ENCODE peak calls at places on chromosomes 1 and 21, in five cellular contexts. One of them, this sample, is unnamed.

GRCh38 chr21:16264314-16264713 is 534.5 kb downstream of the USP25 start:
- DNase-seq in Peyer's patch: no peak
- DNase-seq in stimulated activated naive CD8-positive, alpha-beta T cell treated with anti-CD3 and anti-CD28 coated beads, Interleukin-15, amount 100 ng/mL, for 72 hours: no peak
- DNase-seq in stomach: no peak
- DNase-seq in AG09309: no peak
- DNase-seq in this sample: no peak

GRCh38 chr1:186152227-186152944 is 222.7 kb downstream of the TPR start:
- DNase-seq in stomach: no peak
- DNase-seq in Peyer's patch: no peak
- DNase-seq in stimulated activated naive CD8-positive, alpha-beta T cell treated with anti-CD3 and anti-CD28 coated beads, Interleukin-15, amount 100 ng/mL, for 72 hours: no peak
- DNase-seq in AG09309: peak; percentile 63
- DNase-seq in this sample: no peak

GRCh38 chr21:32306021-32306780 is 7.5 kb downstream of the MRAP start:
- DNase-seq in stimulated activated naive CD8-positive, alpha-beta T cell treated with anti-CD3 and anti-CD28 coated beads, Interleukin-15, amount 100 ng/mL, for 72 hours: no peak
- DNase-seq in stomach: no peak
- DNase-seq in Peyer's patch: no peak
- DNase-seq in AG09309: no peak
- DNase-seq in this sample: peak; percentile 89

GRCh38 chr1:212712451-212713303 is 13.0 kb upstream of the BATF3 start:
- DNase-seq in Peyer's patch: no peak
- DNase-seq in stomach: no peak
- DNase-seq in AG09309: peak; percentile 57
- DNase-seq in stimulated activated naive CD8-positive, alpha-beta T cell treated with anti-CD3 and anti-CD28 coated beads, Interleukin-15, amount 100 ng/mL, for 72 hours: no peak
- DNase-seq in this sample: no peak

GRCh38 chr1:235567812-235568444 is 63.7 kb upstream of the B3GALNT2 start:
- DNase-seq in AG09309: no peak
- DNase-seq in stomach: no peak
- DNase-seq in stimulated activated naive CD8-positive, alpha-beta T cell treated with anti-CD3 and anti-CD28 coated beads, Interleukin-15, amount 100 ng/mL, for 72 hours: peak; percentile 7
- DNase-seq in Peyer's patch: peak; percentile 51
- DNase-seq in this sample: no peak

GRCh38 chr1:32299327-32299726 is 7.4 kb downstream of the HDAC1 start:
- DNase-seq in stomach: no peak
- DNase-seq in AG09309: no peak
- DNase-seq in Peyer's patch: no peak
- DNase-seq in stimulated activated naive CD8-positive, alpha-beta T cell treated with anti-CD3 and anti-CD28 coated beads, Interleukin-15, amount 100 ng/mL, for 72 hours: no peak
- DNase-seq in this sample: no peak

GRCh38 chr1:46512792-46513190 is 23.2 kb downstream of the DMBX1 start:
- DNase-seq in stimulated activated naive CD8-positive, alpha-beta T cell treated with anti-CD3 and anti-CD28 coated beads, Interleukin-15, amount 100 ng/mL, for 72 hours: no peak
- DNase-seq in stomach: no peak
- DNase-seq in Peyer's patch: no peak
- DNase-seq in AG09309: no peak
- DNase-seq in this sample: no peak

GRCh38 chr21:14736162-14736561 is 190.0 kb upstream of the SAMSN1 start:
- DNase-seq in stomach: no peak
- DNase-seq in AG09309: no peak
- DNase-seq in stimulated activated naive CD8-positive, alpha-beta T cell treated with anti-CD3 and anti-CD28 coated beads, Interleukin-15, amount 100 ng/mL, for 72 hours: no peak
- DNase-seq in Peyer's patch: no peak
- DNase-seq in this sample: no peak

GRCh38 chr21:43988506-43989230 is 23.4 kb upstream of the TRAPPC10 start:
- DNase-seq in stomach: no peak
- DNase-seq in Peyer's patch: no peak
- DNase-seq in stimulated activated naive CD8-positive, alpha-beta T cell treated with anti-CD3 and anti-CD28 coated beads, Interleukin-15, amount 100 ng/mL, for 72 hours: no peak
- DNase-seq in AG09309: no peak
- DNase-seq in this sample: no peak

GRCh38 chr1:168752171-168752570 is 23.2 kb upstream of the DPT start:
- DNase-seq in AG09309: no peak
- DNase-seq in stomach: no peak
- DNase-seq in Peyer's patch: no peak
- DNase-seq in stimulated activated naive CD8-positive, alpha-beta T cell treated with anti-CD3 and anti-CD28 coated beads, Interleukin-15, amount 100 ng/mL, for 72 hours: no peak
- DNase-seq in this sample: no peak

GRCh38 chr1:44048816-44049215 is 17.6 kb upstream of the SLC6A9 start:
- DNase-seq in stimulated activated naive CD8-positive, alpha-beta T cell treated with anti-CD3 and anti-CD28 coated beads, Interleukin-15, amount 100 ng/mL, for 72 hours: no peak
- DNase-seq in Peyer's patch: no peak
- DNase-seq in AG09309: no peak
- DNase-seq in stomach: no peak
- DNase-seq in this sample: no peak

GRCh38 chr21:26587621-26588260 is 14.7 kb upstream of the CYYR1 start:
- DNase-seq in stimulated activated naive CD8-positive, alpha-beta T cell treated with anti-CD3 and anti-CD28 coated beads, Interleukin-15, amount 100 ng/mL, for 72 hours: no peak
- DNase-seq in stomach: no peak
- DNase-seq in Peyer's patch: no peak
- DNase-seq in AG09309: peak; percentile 25
- DNase-seq in this sample: no peak

GRCh38 chr1:95974586-95974985 is 740.6 kb downstream of the RWDD3 start:
- DNase-seq in stomach: no peak
- DNase-seq in AG09309: no peak
- DNase-seq in Peyer's patch: no peak
- DNase-seq in stimulated activated naive CD8-positive, alpha-beta T cell treated with anti-CD3 and anti-CD28 coated beads, Interleukin-15, amount 100 ng/mL, for 72 hours: no peak
- DNase-seq in this sample: no peak

GRCh38 chr1:87826639-87827345 is 498.1 kb downstream of the LMO4 start:
- DNase-seq in stomach: no peak
- DNase-seq in stimulated activated naive CD8-positive, alpha-beta T cell treated with anti-CD3 and anti-CD28 coated beads, Interleukin-15, amount 100 ng/mL, for 72 hours: no peak
- DNase-seq in AG09309: peak; percentile 37
- DNase-seq in Peyer's patch: peak; percentile 67
- DNase-seq in this sample: no peak

GRCh38 chr1:161114556-161114955 is 3.3 kb downstream of the PFDN2 start:
- DNase-seq in Peyer's patch: no peak
- DNase-seq in stimulated activated naive CD8-positive, alpha-beta T cell treated with anti-CD3 and anti-CD28 coated beads, Interleukin-15, amount 100 ng/mL, for 72 hours: no peak
- DNase-seq in stomach: no peak
- DNase-seq in AG09309: no peak
- DNase-seq in this sample: no peak

GRCh38 chr1:175822575-175822974 is 79.2 kb upstream of the TNR start:
- DNase-seq in Peyer's patch: no peak
- DNase-seq in stimulated activated naive CD8-positive, alpha-beta T cell treated with anti-CD3 and anti-CD28 coated beads, Interleukin-15, amount 100 ng/mL, for 72 hours: no peak
- DNase-seq in stomach: no peak
- DNase-seq in AG09309: no peak
- DNase-seq in this sample: no peak

GRCh38 chr1:169119405-169119804 is 12.9 kb downstream of the ATP1B1 start:
- DNase-seq in AG09309: no peak
- DNase-seq in Peyer's patch: no peak
- DNase-seq in stomach: no peak
- DNase-seq in stimulated activated naive CD8-positive, alpha-beta T cell treated with anti-CD3 and anti-CD28 coated beads, Interleukin-15, amount 100 ng/mL, for 72 hours: no peak
- DNase-seq in this sample: no peak

GRCh38 chr1:53319296-53320101 is 8.4 kb downstream of the LRP8 start:
- DNase-seq in AG09309: no peak
- DNase-seq in stimulated activated naive CD8-positive, alpha-beta T cell treated with anti-CD3 and anti-CD28 coated beads, Interleukin-15, amount 100 ng/mL, for 72 hours: no peak
- DNase-seq in stomach: no peak
- DNase-seq in Peyer's patch: no peak
- DNase-seq in this sample: no peak

GRCh38 chr1:30569384-30569783 is 154.0 kb downstream of the MATN1 start:
- DNase-seq in Peyer's patch: no peak
- DNase-seq in stimulated activated naive CD8-positive, alpha-beta T cell treated with anti-CD3 and anti-CD28 coated beads, Interleukin-15, amount 100 ng/mL, for 72 hours: no peak
- DNase-seq in stomach: no peak
- DNase-seq in AG09309: no peak
- DNase-seq in this sample: no peak

GRCh38 chr1:36095760-36096405 is 7.2 kb downstream of the ADPRS start:
- DNase-seq in AG09309: no peak
- DNase-seq in stomach: no peak
- DNase-seq in Peyer's patch: no peak
- DNase-seq in stimulated activated naive CD8-positive, alpha-beta T cell treated with anti-CD3 and anti-CD28 coated beads, Interleukin-15, amount 100 ng/mL, for 72 hours: no peak
- DNase-seq in this sample: no peak

GRCh38 chr1:163056832-163057231 is 12.3 kb upstream of the RGS4 start:
- DNase-seq in AG09309: no peak
- DNase-seq in Peyer's patch: no peak
- DNase-seq in stomach: no peak
- DNase-seq in stimulated activated naive CD8-positive, alpha-beta T cell treated with anti-CD3 and anti-CD28 coated beads, Interleukin-15, amount 100 ng/mL, for 72 hours: no peak
- DNase-seq in this sample: no peak

GRCh38 chr21:32411366-32412161 is 942 bp upstream of the EVA1C start:
- DNase-seq in stimulated activated naive CD8-positive, alpha-beta T cell treated with anti-CD3 and anti-CD28 coated beads, Interleukin-15, amount 100 ng/mL, for 72 hours: peak; percentile 64
- DNase-seq in AG09309: no peak
- DNase-seq in stomach: peak; percentile 97
- DNase-seq in Peyer's patch: peak; percentile 95
- DNase-seq in this sample: peak; percentile 55

GRCh38 chr1:218585565-218586184 is 240.5 kb downstream of the TGFB2 start:
- DNase-seq in stomach: no peak
- DNase-seq in Peyer's patch: no peak
- DNase-seq in AG09309: no peak
- DNase-seq in stimulated activated naive CD8-positive, alpha-beta T cell treated with anti-CD3 and anti-CD28 coated beads, Interleukin-15, amount 100 ng/mL, for 72 hours: no peak
- DNase-seq in this sample: no peak

GRCh38 chr1:76939107-76939816 is 72.0 kb downstream of the ST6GALNAC5 start:
- DNase-seq in Peyer's patch: no peak
- DNase-seq in stomach: no peak
- DNase-seq in AG09309: no peak
- DNase-seq in stimulated activated naive CD8-positive, alpha-beta T cell treated with anti-CD3 and anti-CD28 coated beads, Interleukin-15, amount 100 ng/mL, for 72 hours: no peak
- DNase-seq in this sample: no peak

GRCh38 chr1:29569971-29570634 is 333.8 kb downstream of the PTPRU start:
- DNase-seq in Peyer's patch: no peak
- DNase-seq in AG09309: peak; percentile 45
- DNase-seq in stomach: peak; percentile 35
- DNase-seq in stimulated activated naive CD8-positive, alpha-beta T cell treated with anti-CD3 and anti-CD28 coated beads, Interleukin-15, amount 100 ng/mL, for 72 hours: no peak
- DNase-seq in this sample: no peak

GRCh38 chr1:183093821-183094287 is 70.6 kb downstream of the LAMC1 start:
- DNase-seq in Peyer's patch: no peak
- DNase-seq in AG09309: no peak
- DNase-seq in stomach: no peak
- DNase-seq in stimulated activated naive CD8-positive, alpha-beta T cell treated with anti-CD3 and anti-CD28 coated beads, Interleukin-15, amount 100 ng/mL, for 72 hours: no peak
- DNase-seq in this sample: no peak

GRCh38 chr1:14713077-14713476 is 114.6 kb downstream of the KAZN start:
- DNase-seq in Peyer's patch: no peak
- DNase-seq in stimulated activated naive CD8-positive, alpha-beta T cell treated with anti-CD3 and anti-CD28 coated beads, Interleukin-15, amount 100 ng/mL, for 72 hours: no peak
- DNase-seq in stomach: no peak
- DNase-seq in AG09309: no peak
- DNase-seq in this sample: no peak

GRCh38 chr1:196295766-196296165 is 312.5 kb downstream of the KCNT2 start:
- DNase-seq in stomach: no peak
- DNase-seq in Peyer's patch: no peak
- DNase-seq in stimulated activated naive CD8-positive, alpha-beta T cell treated with anti-CD3 and anti-CD28 coated beads, Interleukin-15, amount 100 ng/mL, for 72 hours: no peak
- DNase-seq in AG09309: no peak
- DNase-seq in this sample: no peak

GRCh38 chr1:202259705-202260104 is 66.1 kb downstream of the LGR6 start:
- DNase-seq in stomach: no peak
- DNase-seq in Peyer's patch: peak; percentile 5
- DNase-seq in AG09309: no peak
- DNase-seq in stimulated activated naive CD8-positive, alpha-beta T cell treated with anti-CD3 and anti-CD28 coated beads, Interleukin-15, amount 100 ng/mL, for 72 hours: no peak
- DNase-seq in this sample: no peak

GRCh38 chr1:112251766-112252506 is 144.1 kb upstream of the CTTNBP2NL start:
- DNase-seq in stomach: no peak
- DNase-seq in AG09309: peak; percentile 21
- DNase-seq in Peyer's patch: no peak
- DNase-seq in stimulated activated naive CD8-positive, alpha-beta T cell treated with anti-CD3 and anti-CD28 coated beads, Interleukin-15, amount 100 ng/mL, for 72 hours: no peak
- DNase-seq in this sample: no peak

GRCh38 chr1:7587726-7588456 is 183.2 kb upstream of the VAMP3 start:
- DNase-seq in stimulated activated naive CD8-positive, alpha-beta T cell treated with anti-CD3 and anti-CD28 coated beads, Interleukin-15, amount 100 ng/mL, for 72 hours: no peak
- DNase-seq in stomach: no peak
- DNase-seq in AG09309: no peak
- DNase-seq in Peyer's patch: peak; percentile 34
- DNase-seq in this sample: no peak

GRCh38 chr21:45379171-45379900 is 25.6 kb upstream of the COL18A1 start:
- DNase-seq in stimulated activated naive CD8-positive, alpha-beta T cell treated with anti-CD3 and anti-CD28 coated beads, Interleukin-15, amount 100 ng/mL, for 72 hours: no peak
- DNase-seq in Peyer's patch: no peak
- DNase-seq in stomach: no peak
- DNase-seq in AG09309: no peak
- DNase-seq in this sample: no peak

GRCh38 chr1:85200367-85200869 is 398 bp downstream of the SYDE2 start:
- DNase-seq in AG09309: no peak
- DNase-seq in Peyer's patch: peak; percentile 68
- DNase-seq in stimulated activated naive CD8-positive, alpha-beta T cell treated with anti-CD3 and anti-CD28 coated beads, Interleukin-15, amount 100 ng/mL, for 72 hours: no peak
- DNase-seq in stomach: peak; percentile 26
- DNase-seq in this sample: no peak

GRCh38 chr1:94783342-94784264 is 36.6 kb upstream of the SLC44A3 start:
- DNase-seq in Peyer's patch: peak; percentile 68
- DNase-seq in stimulated activated naive CD8-positive, alpha-beta T cell treated with anti-CD3 and anti-CD28 coated beads, Interleukin-15, amount 100 ng/mL, for 72 hours: no peak
- DNase-seq in AG09309: peak; percentile 90
- DNase-seq in stomach: peak; percentile 89
- DNase-seq in this sample: peak; percentile 18

GRCh38 chr1:208165659-208166058 is 78.5 kb downstream of the PLXNA2 start:
- DNase-seq in stomach: no peak
- DNase-seq in AG09309: peak; percentile 71
- DNase-seq in Peyer's patch: no peak
- DNase-seq in stimulated activated naive CD8-positive, alpha-beta T cell treated with anti-CD3 and anti-CD28 coated beads, Interleukin-15, amount 100 ng/mL, for 72 hours: no peak
- DNase-seq in this sample: no peak

GRCh38 chr1:162706003-162706402 is 73.7 kb downstream of the DDR2 start:
- DNase-seq in Peyer's patch: no peak
- DNase-seq in stimulated activated naive CD8-positive, alpha-beta T cell treated with anti-CD3 and anti-CD28 coated beads, Interleukin-15, amount 100 ng/mL, for 72 hours: no peak
- DNase-seq in AG09309: no peak
- DNase-seq in stomach: no peak
- DNase-seq in this sample: no peak

GRCh38 chr1:54572236-54572850 is 24.3 kb downstream of the ACOT11 start:
- DNase-seq in stomach: no peak
- DNase-seq in stimulated activated naive CD8-positive, alpha-beta T cell treated with anti-CD3 and anti-CD28 coated beads, Interleukin-15, amount 100 ng/mL, for 72 hours: no peak
- DNase-seq in AG09309: no peak
- DNase-seq in Peyer's patch: no peak
- DNase-seq in this sample: no peak

GRCh38 chr21:38310619-38311018 is 53.8 kb downstream of the KCNJ15 start:
- DNase-seq in stimulated activated naive CD8-positive, alpha-beta T cell treated with anti-CD3 and anti-CD28 coated beads, Interleukin-15, amount 100 ng/mL, for 72 hours: no peak
- DNase-seq in stomach: no peak
- DNase-seq in AG09309: peak; percentile 76
- DNase-seq in Peyer's patch: no peak
- DNase-seq in this sample: no peak

This sample was measured in amygdala.